ENCODE peak calls at places on chromosomes 12 and 14, in eight cellular contexts. O, Y, K, N, Z, E, W and R are unnamed samples.

GRCh38 chr12:26726956-26727355 is 106.0 kb downstream of the ITPR2 start:
- DNase-seq in Z (no peak), Y (no peak), K (no peak), O (no peak), W (no peak), N (no peak), E (no peak), R (no peak)

GRCh38 chr12:103680591-103681065 is 93.6 kb downstream of the STAB2 start:
- DNase-seq in Z (no peak), N (peak; percentile 78), K (no peak), E (no peak), W (no peak), Y (peak; percentile 4), O (peak; percentile 8), R (peak; percentile 11)

GRCh38 chr12:42886160-42886559 is 296.6 kb upstream of the PRICKLE1 start:
- DNase-seq in Y (no peak), Z (no peak), N (no peak), K (no peak), W (no peak), O (no peak), E (no peak), R (no peak)

GRCh38 chr12:14691560-14691959 is 4.8 kb downstream of the GUCY2C start:
- DNase-seq in W (no peak), O (peak; percentile 33), Z (peak; percentile 53), Y (no peak), E (no peak), N (no peak), K (peak; percentile 47), R (peak; percentile 77)

GRCh38 chr12:91988571-91988970 is 157.1 kb downstream of the BTG1 start:
- DNase-seq in K (no peak), O (no peak), Y (no peak), W (no peak), E (no peak), N (no peak), Z (no peak), R (no peak)

GRCh38 chr14:79464468-79464867 is 746.8 kb downstream of the DIO2 start:
- DNase-seq in Y (peak; percentile 51), K (no peak), O (no peak), W (no peak), Z (no peak), E (no peak), N (no peak), R (no peak)

GRCh38 chr14:34368115-34368970 is 93.7 kb downstream of the SPTSSA start:
- DNase-seq in W (no peak), N (no peak), E (peak; percentile 82), Y (peak; percentile 10), Z (no peak), O (no peak), K (no peak), R (peak; percentile 24)

GRCh38 chr14:99740411-99740810 is 52.8 kb upstream of the EML1 start:
- DNase-seq in K (no peak), O (no peak), Y (no peak), E (no peak), W (no peak), N (no peak), Z (no peak), R (no peak)

GRCh38 chr12:80183939-80184338 is 84.6 kb downstream of the OTOGL start:
- DNase-seq in E (no peak), O (no peak), K (no peak), N (no peak), Z (no peak), Y (peak; percentile 22), W (no peak), R (no peak)

GRCh38 chr12:15184484-15184883 is 36.7 kb downstream of the RERG start:
- DNase-seq in Y (no peak), E (no peak), N (no peak), O (no peak), Z (no peak), K (no peak), W (no peak), R (no peak)

GRCh38 chr12:113189361-113189760 is 3.8 kb downstream of the RITA1 start:
- DNase-seq in O (no peak), Z (no peak), N (no peak), Y (no peak), E (no peak), W (no peak), K (no peak), R (no peak)

GRCh38 chr12:127620956-127621355 is 646.0 kb upstream of the TMEM132C start:
- DNase-seq in O (no peak), N (no peak), Y (no peak), W (no peak), K (no peak), Z (no peak), E (no peak), R (no peak)

GRCh38 chr12:130644566-130644965 is 71.5 kb downstream of the RIMBP2 start:
- DNase-seq in E (no peak), W (no peak), N (no peak), O (no peak), Y (no peak), K (no peak), Z (no peak), R (no peak)

GRCh38 chr12:80838024-80838658 is 99.6 kb downstream of the LIN7A start:
- DNase-seq in N (no peak), W (no peak), Y (no peak), O (peak; percentile 67), E (no peak), Z (no peak), K (no peak), R (no peak)

GRCh38 chr12:96094201-96094600 is 58.8 kb upstream of the LTA4H start:
- DNase-seq in Y (no peak), K (no peak), E (peak; percentile 22), W (peak; percentile 42), O (no peak), Z (peak; percentile 45), N (no peak), R (no peak)

GRCh38 chr12:71661977-71662522 is 1.6 kb downstream of the ZFC3H1 start:
- DNase-seq in W (no peak), O (no peak), N (no peak), Y (peak; percentile 84), E (no peak), Z (no peak), K (no peak), R (no peak)

GRCh38 chr14:74064883-74065282 is 19.4 kb downstream of the ALDH6A1 start:
- DNase-seq in E (no peak), W (no peak), Z (no peak), O (no peak), K (no peak), N (no peak), Y (peak; percentile 11), R (no peak)

GRCh38 chr12:102955926-102956737 is 1.3 kb upstream of the ASCL1 start:
- DNase-seq in O (no peak), W (no peak), E (no peak), K (no peak), Y (no peak), N (no peak), Z (no peak), R (no peak)

GRCh38 chr12:127720334-127720733 is 546.6 kb upstream of the TMEM132C start:
- DNase-seq in K (no peak), Z (no peak), E (no peak), N (no peak), Y (no peak), W (no peak), O (no peak), R (no peak)

DNA sequence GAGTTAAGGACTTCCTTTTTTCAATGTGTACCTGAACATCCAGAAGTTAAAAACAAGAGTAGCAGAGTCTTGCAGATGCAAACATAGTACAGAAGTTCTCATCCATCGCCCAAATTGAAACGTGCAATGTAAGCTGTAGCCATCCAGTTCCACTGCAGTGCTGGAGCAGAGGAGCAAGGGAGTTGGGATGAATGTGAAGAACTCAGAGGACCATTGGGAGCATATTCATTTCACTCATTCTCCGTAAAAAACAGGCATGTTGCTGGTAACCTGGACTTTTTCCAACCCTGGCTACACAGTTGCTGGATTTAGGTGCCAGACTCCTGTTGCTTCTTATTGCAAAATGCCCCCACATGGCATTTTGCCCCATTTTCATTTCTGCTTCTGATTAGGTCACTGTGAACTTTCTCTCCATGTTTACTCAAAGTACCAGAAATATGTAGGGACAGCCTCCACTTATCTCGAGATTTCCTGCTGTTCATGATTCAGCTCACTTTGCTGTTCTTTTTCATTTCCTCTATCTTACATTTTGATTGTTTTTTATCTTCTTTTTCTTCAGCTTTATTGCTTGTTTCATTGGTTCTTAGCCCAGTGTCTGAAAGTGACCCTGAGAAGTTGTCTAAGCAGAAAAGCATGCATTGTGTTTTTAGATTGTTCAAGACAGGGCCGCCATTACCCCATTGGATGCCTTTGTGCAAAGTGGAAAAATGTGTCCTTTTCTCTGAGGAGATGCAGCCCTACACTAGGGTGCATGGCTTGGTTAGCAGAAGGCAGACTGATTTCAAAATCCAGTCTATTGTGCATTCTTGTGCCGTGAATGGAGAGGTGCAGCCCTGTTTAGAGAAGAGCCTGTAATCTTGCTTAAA is 109.0 kb upstream of the AMIGO2 start:
- DNase-seq in E (peak; percentile 47), Y (peak; percentile 84), Z (no peak), W (no peak), K (no peak), O (no peak), N (no peak), R (peak; percentile 45)
- TF ChIP-seq POLR2A in E (no peak), Y (no peak), Z (no peak), W (no peak), K (no peak), O (no peak), N (no peak), R (no peak)

GRCh38 chr12:52873513-52873831 is 24.7 kb upstream of the KRT78 start:
- DNase-seq in K (no peak), Z (no peak), E (no peak), Y (no peak), O (no peak), W (no peak), N (no peak), R (no peak)
- H3K4me3 ChIP-seq in K (peak overlapping the region; percentile 53), Z (peak overlapping the region; percentile 51), E (peak overlapping the region; percentile 36), Y (no peak overlapping the region), O (no peak overlapping the region), W (peak overlapping the region; percentile 55), N (peak overlapping the region; percentile 38), R (peak overlapping the region; percentile 60)

GRCh38 chr12:54196396-54196795 is 7.6 kb upstream of the SMUG1 start:
- DNase-seq in W (no peak), Z (no peak), E (no peak), Y (no peak), N (no peak), K (no peak), O (no peak), R (no peak)
- H3K4me1 ChIP-seq in W (peaks cover 21% of the 10 kb centered on the region), Z (no peaks in the 10 kb centered on the region), E (peaks cover 17% of the 10 kb centered on the region), Y (peaks cover 2% of the 10 kb centered on the region), N (no peaks in the 10 kb centered on the region), K (peaks cover 29% of the 10 kb centered on the region), O (no peaks in the 10 kb centered on the region), R (peaks cover 27% of the 10 kb centered on the region)

DNA sequence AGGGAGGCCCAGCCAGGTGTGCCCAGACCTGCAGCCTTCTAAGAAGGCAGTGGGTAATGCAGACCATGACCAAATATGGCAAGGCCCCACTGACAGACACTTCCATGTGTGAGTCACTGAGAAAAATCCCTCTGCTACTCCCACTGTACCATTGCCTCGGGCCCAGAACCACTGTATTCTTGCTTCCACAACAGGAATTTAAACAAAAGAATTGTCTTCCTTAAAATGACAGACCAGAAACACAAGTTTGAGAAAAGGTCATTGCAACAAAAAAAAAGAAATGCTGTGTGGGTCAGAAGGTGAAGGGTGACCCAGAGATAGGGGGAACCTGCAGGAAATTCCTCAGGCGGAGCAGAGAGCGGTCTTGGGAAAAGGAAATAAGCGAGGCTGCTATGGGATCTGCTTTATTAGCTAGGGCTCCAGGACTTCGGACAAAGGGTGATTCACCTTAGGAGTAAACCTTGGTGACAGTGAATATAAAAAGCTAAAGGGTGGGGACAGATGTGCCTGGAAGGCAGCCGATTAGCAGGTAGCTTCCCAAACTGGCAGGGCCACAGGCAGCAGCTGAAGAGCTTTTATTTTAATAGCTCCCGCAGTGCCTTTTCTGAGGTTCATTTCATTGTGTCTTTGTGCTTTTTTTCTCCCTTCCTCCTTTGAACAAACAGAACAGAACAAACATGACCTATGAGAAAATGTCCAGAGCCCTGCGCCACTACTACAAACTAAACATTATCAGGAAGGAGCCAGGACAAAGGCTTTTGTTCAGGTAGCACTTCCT is 185.3 kb upstream of the BCL2L14 start:
- DNase-seq in Z (peak; percentile 46), Y (peak; percentile 76), W (no peak), N (no peak), E (peak; percentile 80), O (peak; percentile 14), K (no peak), R (no peak)
- TF ChIP-seq POLR2A in Z (no peak), Y (no peak), W (no peak), N (no peak), E (no peak), O (no peak), K (no peak), R (no peak)